ENCODE peak calls at places on chromosomes 4 and X, in seven cellular contexts. G, C, D, I, T, Y and A are unnamed samples.

GRCh38 chr4:61200991-61201526 is 933 bp downstream of the ADGRL3 start:
- DNase-seq in G (no peak), C (no peak), D (peak; percentile 83), I (no peak), T (no peak), Y (no peak), A (no peak)

GRCh38 chrX:108642273-108642628 is 94.1 kb downstream of the IRS4 start:
- DNase-seq in G (no peak), C (no peak), D (no peak), I (peak; percentile 8), T (no peak), Y (no peak), A (no peak)

GRCh38 chrX:116246261-116246660 is 75.7 kb downstream of the AGTR2 start:
- DNase-seq in G (peak; percentile 55), C (no peak), D (no peak), I (no peak), T (no peak), Y (no peak), A (no peak)

GRCh38 chrX:55342533-55343501 is 78.1 kb upstream of the PAGE3 start:
- DNase-seq in G (peak; percentile 82), C (no peak), D (peak; percentile 40), I (peak; percentile 80), T (no peak), Y (peak; percentile 9), A (no peak)

GRCh38 chrX:81215685-81216084 is 13.8 kb downstream of the SH3BGRL start:
- DNase-seq in G (no peak), C (no peak), D (no peak), I (no peak), T (no peak), Y (no peak), A (no peak)

GRCh38 chr4:6641971-6642320 is 1.5 kb downstream of the MRFAP1 start:
- DNase-seq in G (no peak), C (no peak), D (no peak), I (no peak), T (no peak), Y (no peak), A (no peak)

GRCh38 chr4:153346563-153346962 is 2.1 kb downstream of the MND1 start:
- DNase-seq in G (no peak), C (no peak), D (peak; percentile 66), I (no peak), T (no peak), Y (no peak), A (no peak)

GRCh38 chr4:2961411-2962098 is 1.7 kb downstream of the NOP14 start:
- DNase-seq in G (no peak), C (no peak), D (no peak), I (peak; percentile 15), T (no peak), Y (no peak), A (no peak)

GRCh38 chr4:62771656-62772557 is 1571.8 kb downstream of the ADGRL3 start:
- DNase-seq in G (no peak), C (no peak), D (no peak), I (no peak), T (no peak), Y (no peak), A (no peak)

GRCh38 chrX:118884552-118885138 is 61.0 kb downstream of the ZCCHC12 start:
- DNase-seq in G (peak; percentile 5), C (no peak), D (no peak), I (no peak), T (no peak), Y (no peak), A (no peak)

GRCh38 chr4:42554072-42554471 is 102.8 kb downstream of the ATP8A1 start:
- DNase-seq in G (no peak), C (no peak), D (no peak), I (no peak), T (no peak), Y (no peak), A (peak; percentile 8)

GRCh38 chr4:154618708-154619315 is 6.4 kb upstream of the FGG start:
- DNase-seq in G (peak; percentile 58), C (peak; percentile 3), D (peak; percentile 87), I (peak; percentile 47), T (peak; percentile 10), Y (peak; percentile 7), A (peak; percentile 8)